ENCODE peak calls at places on chromosomes 16 and 17, in six cellular contexts. V is fibroblast of lung; I is cardiac muscle cell; J is suprapubic skin; M is CD8-positive, alpha-beta T cell; U is heart right ventricle. X is an unnamed sample. For H3K4me1, the result is how much of the 10 kb centered on the place peaks cover.

GRCh38 chr16:74724820-74725549 is 24.3 kb upstream of the MLKL start:
- DNase-seq in V (peak), I (peak), J (no peak), M (no peak), U (no peak), X (no peak)

GRCh38 chr17:82930043-82930923 is 90.5 kb upstream of the ZNF750 start:
- DNase-seq in V (no peak), I (no peak), J (peak), M (no peak), U (no peak), X (peak)

GRCh38 chr16:24337013-24337412 is 80.9 kb downstream of the CACNG3 start:
- DNase-seq in V (no peak), I (no peak), J (no peak), M (no peak), U (no peak), X (no peak)

GRCh38 chr17:6712058-6712853 is 913 bp downstream of the SLC13A5 start:
- DNase-seq in V (peak), I (peak), J (no peak), M (no peak), U (no peak), X (no peak)

GRCh38 chr17:78168906-78169793 is 769 bp downstream of the SYNGR2 start:
- DNase-seq in V (peak), I (no peak), J (no peak), M (no peak), U (peak), X (peak)

GRCh38 chr17:74387365-74388218 is 20.3 kb downstream of the GPR142 start:
- DNase-seq in V (no peak), I (no peak), J (no peak), M (no peak), U (no peak), X (no peak)

GRCh38 chr16:76193851-76194620 is 83.2 kb upstream of the CNTNAP4 start:
- DNase-seq in V (no peak), I (peak), J (no peak), M (no peak), U (no peak), X (no peak)

GRCh38 chr17:15436399-15437369 is 30.7 kb downstream of the CDRT4 start:
- DNase-seq in V (no peak), I (peak), J (peak), M (no peak), U (peak), X (no peak)

GRCh38 chr17:4479982-4480751 is 18.5 kb upstream of the SPNS2 start:
- DNase-seq in V (no peak), I (no peak), J (no peak), M (no peak), U (no peak), X (no peak)

GRCh38 chr17:29573558-29573870 is 5.0 kb downstream of the TP53I13 start:
- DNase-seq in V (no peak), I (no peak), J (peak), M (no peak), U (no peak), X (peak)

GRCh38 chr17:66472123-66472522 is 169.7 kb downstream of the PRKCA start:
- DNase-seq in V (no peak), I (no peak), J (no peak), M (no peak), U (no peak), X (no peak)

GRCh38 chr16:27114006-27114405 is 47.3 kb downstream of the C16orf82 start:
- DNase-seq in V (no peak), I (no peak), J (no peak), M (no peak), U (no peak), X (no peak)

GRCh38 chr17:4747847-4748246 is 8.1 kb upstream of the CXCL16 start:
- DNase-seq in V (no peak), I (peak), J (no peak), M (no peak), U (no peak), X (no peak)

GRCh38 chr17:66953661-66954060 is 10.8 kb upstream of the CACNG4 start:
- DNase-seq in V (no peak), I (no peak), J (no peak), M (no peak), U (no peak), X (no peak)

GRCh38 chr16:86584071-86584685 is 5.8 kb downstream of the FOXL1 start:
- DNase-seq in V (no peak), I (no peak), J (no peak), M (no peak), U (no peak), X (no peak)

GRCh38 chr17:27892866-27893769 is at the start of gene LYRM9:
- DNase-seq in V (peak), I (peak), J (peak), M (peak), U (peak), X (peak)

GRCh38 chr17:49667854-49668253 is 10.0 kb downstream of the SPOP start:
- DNase-seq in V (no peak), I (no peak), J (no peak), M (no peak), U (no peak), X (no peak)

GRCh38 chr17:20217677-20218076 is 208.5 kb downstream of the SPECC1 start:
- DNase-seq in V (no peak), I (no peak), J (no peak), M (no peak), U (no peak), X (no peak)

GRCh38 chr17:35242158-35242804 is 591 bp upstream of the SLFN5 start:
- DNase-seq in V (peak), I (peak), J (peak), M (peak), U (peak), X (peak)

GRCh38 chr17:8160741-8161221 is 2.0 kb downstream of the VAMP2 start:
- DNase-seq in V (no peak), I (no peak), J (peak), M (no peak), U (no peak), X (peak)

GRCh38 chr17:60610481-60610880 is 10.5 kb downstream of the PPM1D start:
- DNase-seq in V (peak), I (peak), J (no peak), M (no peak), U (no peak), X (no peak)

GRCh38 chr17:80637286-80637703 is 92.7 kb downstream of the RPTOR start:
- DNase-seq in V (no peak), I (no peak), J (no peak), M (no peak), U (no peak), X (no peak)

GRCh38 chr17:18951941-18952842 is at the start of gene SLC5A10:
- DNase-seq in V (no peak), I (no peak), J (no peak), M (no peak), U (no peak), X (peak)

GRCh38 chr17:74877592-74878543 is 5.1 kb upstream of the FDXR start:
- DNase-seq in V (no peak), I (peak), J (peak), M (no peak), U (peak), X (no peak)

GRCh38 chr17:34997355-34997862 is 17.1 kb downstream of the LIG3 start:
- DNase-seq in V (peak), I (peak), J (no peak), M (no peak), U (peak), X (no peak)

GRCh38 chr17:71071837-71072236 is 902.5 kb downstream of the KCNJ2 start:
- DNase-seq in V (peak), I (peak), J (no peak), M (no peak), U (no peak), X (no peak)

GRCh38 chr16:53775821-53776431 is 72.0 kb downstream of the FTO start:
- DNase-seq in V (peak), I (peak), J (peak), M (no peak), U (peak), X (peak)

GRCh38 chr16:52149003-52149402 is 397.9 kb downstream of the TOX3 start:
- DNase-seq in V (no peak), I (no peak), J (no peak), M (no peak), U (no peak), X (no peak)

GRCh38 chr16:74117798-74118197 is 178.8 kb upstream of the PSMD7 start:
- DNase-seq in V (no peak), I (no peak), J (no peak), M (no peak), U (no peak), X (no peak)

GRCh38 chr17:71978435-71978834 is 142.4 kb upstream of the SOX9 start:
- DNase-seq in V (no peak), I (no peak), J (no peak), M (no peak), U (no peak), X (no peak)

GRCh38 chr17:1511290-1511689 is 5.1 kb downstream of the INPP5K start:
- DNase-seq in V (no peak), I (peak), J (no peak), M (no peak), U (peak), X (no peak)

GRCh38 chr17:38709864-38710602 is 5.0 kb downstream of the MLLT6 start:
- DNase-seq in V (no peak), I (no peak), J (no peak), M (no peak), U (no peak), X (no peak)

GRCh38 chr17:73720187-73720834 is 76.1 kb upstream of the SDK2 start:
- DNase-seq in V (no peak), I (no peak), J (no peak), M (no peak), U (no peak), X (no peak)

GRCh38 chr17:43713494-43714162 is 45.0 kb downstream of the SOST start:
- DNase-seq in V (peak), I (peak), J (no peak), M (no peak), U (peak), X (no peak)

GRCh38 chr17:69575346-69575761 is 160.9 kb downstream of the MAP2K6 start:
- DNase-seq in V (peak), I (peak), J (no peak), M (no peak), U (peak), X (no peak)
- H3K4me1 ChIP-seq in V (under half), I (under half), J (under half), M (under half), U (under half), X (under half)

GRCh38 chr16:70713342-70713741 is 27.5 kb upstream of the MTSS2 start:
- DNase-seq in V (no peak), I (no peak), J (no peak), M (no peak), U (no peak), X (no peak)
- H3K4me1 ChIP-seq in V (under half), I (half or more), J (under half), M (under half), U (under half), X (under half)

DNA sequence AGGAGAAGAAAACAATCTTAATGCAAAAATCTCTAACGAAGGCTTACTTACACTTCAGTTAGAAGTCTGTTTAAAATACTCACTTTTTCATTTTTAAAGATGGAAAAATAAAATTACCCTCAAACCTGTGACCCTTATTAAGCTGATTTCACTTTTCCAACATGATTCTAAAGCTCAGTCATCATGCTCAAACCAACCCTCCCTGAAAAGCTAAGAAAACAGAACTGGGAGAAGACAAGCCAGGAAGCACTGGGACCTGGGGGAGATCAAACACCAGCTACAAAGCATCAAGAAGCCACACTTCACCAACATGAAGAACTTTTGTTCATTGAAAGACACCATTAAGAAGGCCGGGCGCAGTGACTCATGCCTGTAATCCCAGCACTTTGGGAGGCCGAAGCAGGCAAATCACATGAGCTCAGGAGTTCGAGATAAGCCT is 88.8 kb downstream of the LITAF start:
- DNase-seq in V (peak), I (peak), J (no peak), M (no peak), U (no peak), X (no peak)
- H3K4me1 ChIP-seq in V (under half), I (under half), J (under half), M (under half), U (under half), X (under half)

GRCh38 chr17:40949406-40949805 is 12.0 kb upstream of the KRT23 start:
- DNase-seq in V (no peak), I (no peak), J (no peak), M (no peak), U (no peak), X (no peak)
- H3K4me1 ChIP-seq in V (under half), I (under half), J (under half), M (under half), U (under half), X (under half)

DNA sequence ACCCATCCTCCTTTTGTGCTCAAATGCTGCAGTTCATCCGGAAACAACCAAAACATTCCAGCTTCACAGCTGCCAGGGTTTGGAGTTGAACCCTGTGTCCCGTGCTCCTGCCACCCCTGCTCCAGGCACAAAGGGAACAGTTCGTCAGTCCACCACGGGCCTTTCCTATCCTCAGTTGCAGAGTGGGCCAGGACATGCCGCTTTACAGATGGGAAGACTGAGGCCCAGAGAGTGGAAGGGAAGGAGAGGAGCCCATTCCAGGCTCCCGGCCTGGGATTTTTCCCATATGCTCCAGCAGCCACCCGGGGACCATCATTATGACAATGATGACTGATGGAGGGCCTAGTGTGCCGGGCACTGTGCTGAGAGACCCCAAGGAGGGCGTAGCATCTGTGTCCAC is 27.6 kb downstream of the RAI1 start:
- DNase-seq in V (no peak), I (no peak), J (no peak), M (no peak), U (no peak), X (no peak)
- H3K4me1 ChIP-seq in V (under half), I (under half), J (under half), M (under half), U (half or more), X (under half)

DNA sequence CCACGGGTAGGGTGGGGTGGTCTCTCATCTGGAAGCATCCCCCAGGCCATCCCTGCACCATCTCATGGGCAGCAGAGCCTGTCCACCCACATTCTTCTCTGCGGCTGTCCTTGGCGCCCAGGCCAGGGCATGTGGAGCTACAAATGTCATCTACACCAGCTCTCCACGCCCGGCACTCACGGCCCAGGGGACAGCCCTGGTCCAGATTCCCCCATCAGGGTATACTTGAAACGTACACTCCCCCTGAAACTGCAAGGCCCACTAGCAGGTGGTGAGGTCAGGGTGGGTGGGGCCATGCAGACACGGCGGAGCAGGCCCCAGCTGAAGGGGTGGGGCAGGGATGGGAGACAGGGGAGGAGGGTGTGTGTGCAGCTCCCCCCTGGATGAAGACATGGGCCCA is 3.2 kb upstream of the SOX8 start:
- DNase-seq in V (no peak), I (no peak), J (no peak), M (no peak), U (no peak), X (no peak)
- H3K4me1 ChIP-seq in V (under half), I (under half), J (under half), M (under half), U (under half), X (under half)

X was measured in upper lobe of right lung.